ENCODE peak calls at places on chromosomes 2 and 18, in six cellular contexts. One of them, this sample, is unnamed.

GRCh38 chr2:7692657-7693161 is 775.5 kb downstream of the RNF144A start:
- DNase-seq in GM12865: no peak
- DNase-seq in uterus: no peak
- DNase-seq in heart right ventricle: no peak
- DNase-seq in epithelial cell of esophagus: peak; percentile 94
- DNase-seq in AG09309: peak; percentile 94
- DNase-seq in this sample: no peak

GRCh38 chr2:217886720-217887309 is 116.0 kb downstream of the TNS1 start:
- DNase-seq in GM12865: peak; percentile 78
- DNase-seq in uterus: peak; percentile 82
- DNase-seq in heart right ventricle: peak; percentile 82
- DNase-seq in epithelial cell of esophagus: peak; percentile 82
- DNase-seq in AG09309: no peak
- DNase-seq in this sample: peak; percentile 64

GRCh38 chr18:51655327-51655698 is 457.8 kb upstream of the MEX3C start:
- DNase-seq in GM12865: peak; percentile 61
- DNase-seq in uterus: no peak
- DNase-seq in heart right ventricle: no peak
- DNase-seq in epithelial cell of esophagus: no peak
- DNase-seq in AG09309: no peak
- DNase-seq in this sample: no peak

GRCh38 chr2:143458258-143458954 is 329.2 kb downstream of the ARHGAP15 start:
- DNase-seq in GM12865: no peak
- DNase-seq in uterus: no peak
- DNase-seq in heart right ventricle: no peak
- DNase-seq in epithelial cell of esophagus: no peak
- DNase-seq in AG09309: no peak
- DNase-seq in this sample: no peak

GRCh38 chr2:134946073-134946472 is 27.5 kb downstream of the CCNT2 start:
- DNase-seq in GM12865: no peak
- DNase-seq in uterus: no peak
- DNase-seq in heart right ventricle: no peak
- DNase-seq in epithelial cell of esophagus: no peak
- DNase-seq in AG09309: no peak
- DNase-seq in this sample: no peak

GRCh38 chr2:188280811-188281222 is 10.9 kb upstream of the GULP1 start:
- DNase-seq in GM12865: no peak
- DNase-seq in uterus: no peak
- DNase-seq in heart right ventricle: no peak
- DNase-seq in epithelial cell of esophagus: no peak
- DNase-seq in AG09309: no peak
- DNase-seq in this sample: no peak

GRCh38 chr2:180983468-180984388 is 3.3 kb downstream of the UBE2E3 start:
- DNase-seq in GM12865: peak; percentile 59
- DNase-seq in uterus: no peak
- DNase-seq in heart right ventricle: peak; percentile 10
- DNase-seq in epithelial cell of esophagus: peak; percentile 57
- DNase-seq in AG09309: no peak
- DNase-seq in this sample: peak; percentile 42

GRCh38 chr2:176122633-176123482 is at the start of gene HOXD9:
- DNase-seq in GM12865: no peak
- DNase-seq in uterus: peak; percentile 92
- DNase-seq in heart right ventricle: no peak
- DNase-seq in epithelial cell of esophagus: no peak
- DNase-seq in AG09309: no peak
- DNase-seq in this sample: no peak

GRCh38 chr18:74375999-74376398 is 60.4 kb downstream of the C18orf63 start:
- DNase-seq in GM12865: no peak
- DNase-seq in uterus: no peak
- DNase-seq in heart right ventricle: no peak
- DNase-seq in epithelial cell of esophagus: no peak
- DNase-seq in AG09309: no peak
- DNase-seq in this sample: no peak

GRCh38 chr18:77116201-77117080 is 16.1 kb downstream of the MBP start:
- DNase-seq in GM12865: no peak
- DNase-seq in uterus: peak; percentile 15
- DNase-seq in heart right ventricle: no peak
- DNase-seq in epithelial cell of esophagus: no peak
- DNase-seq in AG09309: no peak
- DNase-seq in this sample: no peak

GRCh38 chr2:191622374-191623320 is 55.3 kb upstream of the NABP1 start:
- DNase-seq in GM12865: no peak
- DNase-seq in uterus: no peak
- DNase-seq in heart right ventricle: no peak
- DNase-seq in epithelial cell of esophagus: peak; percentile 75
- DNase-seq in AG09309: no peak
- DNase-seq in this sample: no peak

GRCh38 chr2:109368798-109369197 is 239.8 kb downstream of the SH3RF3 start:
- DNase-seq in GM12865: no peak
- DNase-seq in uterus: peak; percentile 2
- DNase-seq in heart right ventricle: no peak
- DNase-seq in epithelial cell of esophagus: no peak
- DNase-seq in AG09309: no peak
- DNase-seq in this sample: no peak

GRCh38 chr18:22983175-22983574 is 50.0 kb downstream of the RBBP8 start:
- DNase-seq in GM12865: peak; percentile 24
- DNase-seq in uterus: no peak
- DNase-seq in heart right ventricle: no peak
- DNase-seq in epithelial cell of esophagus: peak; percentile 38
- DNase-seq in AG09309: peak; percentile 21
- DNase-seq in this sample: peak; percentile 47

GRCh38 chr18:67132919-67133318 is 383.6 kb downstream of the DSEL start:
- DNase-seq in GM12865: no peak
- DNase-seq in uterus: no peak
- DNase-seq in heart right ventricle: no peak
- DNase-seq in epithelial cell of esophagus: peak; percentile 41
- DNase-seq in AG09309: no peak
- DNase-seq in this sample: no peak

GRCh38 chr2:105712981-105713596 is 31.6 kb upstream of the NCK2 start:
- DNase-seq in GM12865: peak; percentile 38
- DNase-seq in uterus: no peak
- DNase-seq in heart right ventricle: no peak
- DNase-seq in epithelial cell of esophagus: peak; percentile 91
- DNase-seq in AG09309: no peak
- DNase-seq in this sample: no peak

GRCh38 chr2:64422466-64422865 is 31.5 kb upstream of the LGALSL start:
- DNase-seq in GM12865: peak; percentile 33
- DNase-seq in uterus: no peak
- DNase-seq in heart right ventricle: no peak
- DNase-seq in epithelial cell of esophagus: no peak
- DNase-seq in AG09309: no peak
- DNase-seq in this sample: no peak

GRCh38 chr2:7430421-7430868 is 513.2 kb downstream of the RNF144A start:
- DNase-seq in GM12865: no peak
- DNase-seq in uterus: no peak
- DNase-seq in heart right ventricle: no peak
- DNase-seq in epithelial cell of esophagus: no peak
- DNase-seq in AG09309: no peak
- DNase-seq in this sample: no peak

GRCh38 chr2:17822452-17823117 is 6.3 kb downstream of the MSGN1 start:
- DNase-seq in GM12865: peak; percentile 43
- DNase-seq in uterus: no peak
- DNase-seq in heart right ventricle: peak; percentile 27
- DNase-seq in epithelial cell of esophagus: no peak
- DNase-seq in AG09309: no peak
- DNase-seq in this sample: no peak

GRCh38 chr2:39593439-39594393 is 72.0 kb upstream of the TMEM178A start:
- DNase-seq in GM12865: peak; percentile 57
- DNase-seq in uterus: peak; percentile 17
- DNase-seq in heart right ventricle: peak; percentile 70
- DNase-seq in epithelial cell of esophagus: peak; percentile 71
- DNase-seq in AG09309: peak; percentile 74
- DNase-seq in this sample: peak; percentile 82

GRCh38 chr2:45782968-45783367 is 131.5 kb downstream of the PRKCE start:
- DNase-seq in GM12865: no peak
- DNase-seq in uterus: no peak
- DNase-seq in heart right ventricle: no peak
- DNase-seq in epithelial cell of esophagus: no peak
- DNase-seq in AG09309: no peak
- DNase-seq in this sample: no peak

GRCh38 chr18:5197032-5197434 is at the start of gene AKAIN1:
- DNase-seq in GM12865: peak; percentile 4
- DNase-seq in uterus: no peak
- DNase-seq in heart right ventricle: peak; percentile 18
- DNase-seq in epithelial cell of esophagus: peak; percentile 40
- DNase-seq in AG09309: no peak
- DNase-seq in this sample: peak; percentile 0

GRCh38 chr2:232537079-232537478 is 2.4 kb upstream of the CHRNG start:
- DNase-seq in GM12865: no peak
- DNase-seq in uterus: no peak
- DNase-seq in heart right ventricle: no peak
- DNase-seq in epithelial cell of esophagus: peak; percentile 11
- DNase-seq in AG09309: no peak
- DNase-seq in this sample: no peak

GRCh38 chr18:13614318-13614643 is 112.1 kb downstream of the FAM210A start:
- DNase-seq in GM12865: peak; percentile 58
- DNase-seq in uterus: no peak
- DNase-seq in heart right ventricle: no peak
- DNase-seq in epithelial cell of esophagus: no peak
- DNase-seq in AG09309: no peak
- DNase-seq in this sample: no peak
- H3K4me3 ChIP-seq in GM12865: peak overlapping the region; percentile 51
- H3K4me3 ChIP-seq in uterus: no peak overlapping the region
- H3K4me3 ChIP-seq in heart right ventricle: no peak overlapping the region
- H3K4me3 ChIP-seq in epithelial cell of esophagus: no peak overlapping the region
- H3K4me3 ChIP-seq in AG09309: no peak overlapping the region
- H3K4me3 ChIP-seq in this sample: no peak overlapping the region

GRCh38 chr2:165720526-165720925 is 73.5 kb downstream of the GALNT3 start:
- DNase-seq in GM12865: no peak
- DNase-seq in uterus: no peak
- DNase-seq in heart right ventricle: no peak
- DNase-seq in epithelial cell of esophagus: no peak
- DNase-seq in AG09309: peak; percentile 86
- DNase-seq in this sample: peak; percentile 99
- H3K4me3 ChIP-seq in GM12865: no peak overlapping the region
- H3K4me3 ChIP-seq in uterus: no peak overlapping the region
- H3K4me3 ChIP-seq in heart right ventricle: no peak overlapping the region
- H3K4me3 ChIP-seq in epithelial cell of esophagus: no peak overlapping the region
- H3K4me3 ChIP-seq in AG09309: no peak overlapping the region
- H3K4me3 ChIP-seq in this sample: no peak overlapping the region

GRCh38 chr2:222865301-222865700 is 4.5 kb downstream of the ACSL3 start:
- DNase-seq in GM12865: no peak
- DNase-seq in uterus: no peak
- DNase-seq in heart right ventricle: no peak
- DNase-seq in epithelial cell of esophagus: no peak
- DNase-seq in AG09309: no peak
- DNase-seq in this sample: no peak
- H3K4me3 ChIP-seq in GM12865: no peak overlapping the region
- H3K4me3 ChIP-seq in uterus: no peak overlapping the region
- H3K4me3 ChIP-seq in heart right ventricle: no peak overlapping the region
- H3K4me3 ChIP-seq in epithelial cell of esophagus: no peak overlapping the region
- H3K4me3 ChIP-seq in AG09309: no peak overlapping the region
- H3K4me3 ChIP-seq in this sample: no peak overlapping the region

GRCh38 chr2:138712212-138712979 is 67.8 kb downstream of the NXPH2 start:
- DNase-seq in GM12865: peak; percentile 87
- DNase-seq in uterus: no peak
- DNase-seq in heart right ventricle: no peak
- DNase-seq in epithelial cell of esophagus: no peak
- DNase-seq in AG09309: no peak
- DNase-seq in this sample: no peak
- H3K4me3 ChIP-seq in GM12865: no peak overlapping the region
- H3K4me3 ChIP-seq in uterus: no peak overlapping the region
- H3K4me3 ChIP-seq in heart right ventricle: no peak overlapping the region
- H3K4me3 ChIP-seq in epithelial cell of esophagus: no peak overlapping the region
- H3K4me3 ChIP-seq in AG09309: no peak overlapping the region
- H3K4me3 ChIP-seq in this sample: no peak overlapping the region